ENCODE peak calls at places on chromosome 6, in eight cellular contexts. One of them, this sample, is unnamed.

GRCh38 chr6:90127589-90127988 is 169.1 kb downstream of the BACH2 start:
- DNase-seq in A549: no peak
- DNase-seq in WTC11: no peak
- DNase-seq in CD8-positive, alpha-beta T cell: no peak
- DNase-seq in NB4: no peak
- DNase-seq in stomach: no peak
- DNase-seq in brain microvascular endothelial cell: no peak
- DNase-seq in pancreas: no peak
- DNase-seq in this sample: no peak

GRCh38 chr6:135921176-135921575 is 69.7 kb downstream of the PDE7B start:
- DNase-seq in CD8-positive, alpha-beta T cell: no peak
- DNase-seq in WTC11: no peak
- DNase-seq in stomach: no peak
- DNase-seq in brain microvascular endothelial cell: no peak
- DNase-seq in pancreas: no peak
- DNase-seq in A549: no peak
- DNase-seq in NB4: no peak
- DNase-seq in this sample: no peak

GRCh38 chr6:3328145-3328544 is 69.4 kb downstream of the PSMG4 start:
- DNase-seq in A549: peak; percentile 13
- DNase-seq in NB4: no peak
- DNase-seq in stomach: no peak
- DNase-seq in WTC11: no peak
- DNase-seq in CD8-positive, alpha-beta T cell: no peak
- DNase-seq in brain microvascular endothelial cell: peak; percentile 90
- DNase-seq in pancreas: no peak
- DNase-seq in this sample: no peak

GRCh38 chr6:45486739-45487138 is 109.0 kb upstream of the SUPT3H start:
- DNase-seq in NB4: peak; percentile 44
- DNase-seq in A549: no peak
- DNase-seq in brain microvascular endothelial cell: no peak
- DNase-seq in pancreas: no peak
- DNase-seq in WTC11: no peak
- DNase-seq in stomach: no peak
- DNase-seq in CD8-positive, alpha-beta T cell: no peak
- DNase-seq in this sample: no peak

GRCh38 chr6:593907-594212 is 63.0 kb downstream of the HUS1B start:
- DNase-seq in A549: no peak
- DNase-seq in stomach: no peak
- DNase-seq in CD8-positive, alpha-beta T cell: no peak
- DNase-seq in NB4: no peak
- DNase-seq in pancreas: no peak
- DNase-seq in WTC11: peak; percentile 34
- DNase-seq in brain microvascular endothelial cell: no peak
- DNase-seq in this sample: no peak

GRCh38 chr6:31791324-31792089 is 4.0 kb downstream of the VARS1 start:
- DNase-seq in stomach: peak; percentile 44
- DNase-seq in NB4: peak; percentile 72
- DNase-seq in brain microvascular endothelial cell: peak; percentile 45
- DNase-seq in CD8-positive, alpha-beta T cell: no peak
- DNase-seq in pancreas: no peak
- DNase-seq in A549: peak; percentile 77
- DNase-seq in WTC11: peak; percentile 83
- DNase-seq in this sample: peak; percentile 57

GRCh38 chr6:116662186-116662585 is 6.4 kb downstream of the ZUP1 start:
- DNase-seq in brain microvascular endothelial cell: no peak
- DNase-seq in pancreas: no peak
- DNase-seq in WTC11: no peak
- DNase-seq in stomach: no peak
- DNase-seq in NB4: no peak
- DNase-seq in CD8-positive, alpha-beta T cell: no peak
- DNase-seq in A549: no peak
- DNase-seq in this sample: no peak

GRCh38 chr6:131532476-131533108 is 40.4 kb upstream of the ARG1 start:
- DNase-seq in A549: no peak
- DNase-seq in stomach: no peak
- DNase-seq in WTC11: no peak
- DNase-seq in NB4: no peak
- DNase-seq in brain microvascular endothelial cell: no peak
- DNase-seq in CD8-positive, alpha-beta T cell: no peak
- DNase-seq in pancreas: no peak
- DNase-seq in this sample: no peak

GRCh38 chr6:43803055-43803782 is 33.2 kb downstream of the VEGFA start:
- DNase-seq in brain microvascular endothelial cell: no peak
- DNase-seq in A549: no peak
- DNase-seq in stomach: no peak
- DNase-seq in CD8-positive, alpha-beta T cell: no peak
- DNase-seq in NB4: peak; percentile 57
- DNase-seq in WTC11: no peak
- DNase-seq in pancreas: no peak
- DNase-seq in this sample: no peak

GRCh38 chr6:161232001-161232400 is 41.9 kb downstream of the AGPAT4 start:
- DNase-seq in pancreas: no peak
- DNase-seq in CD8-positive, alpha-beta T cell: no peak
- DNase-seq in brain microvascular endothelial cell: no peak
- DNase-seq in WTC11: no peak
- DNase-seq in stomach: no peak
- DNase-seq in A549: no peak
- DNase-seq in NB4: no peak
- DNase-seq in this sample: no peak

GRCh38 chr6:150196942-150197745 is 54.3 kb downstream of the PPP1R14C start:
- DNase-seq in brain microvascular endothelial cell: no peak
- DNase-seq in A549: no peak
- DNase-seq in pancreas: no peak
- DNase-seq in NB4: no peak
- DNase-seq in CD8-positive, alpha-beta T cell: no peak
- DNase-seq in WTC11: no peak
- DNase-seq in stomach: no peak
- DNase-seq in this sample: no peak

GRCh38 chr6:96015791-96016776 is at the start of gene FUT9:
- DNase-seq in brain microvascular endothelial cell: no peak
- DNase-seq in stomach: peak; percentile 78
- DNase-seq in pancreas: peak; percentile 72
- DNase-seq in A549: no peak
- DNase-seq in CD8-positive, alpha-beta T cell: no peak
- DNase-seq in WTC11: peak; percentile 85
- DNase-seq in NB4: no peak
- DNase-seq in this sample: no peak

GRCh38 chr6:571892-572291 is 85.0 kb downstream of the HUS1B start:
- DNase-seq in pancreas: no peak
- DNase-seq in CD8-positive, alpha-beta T cell: no peak
- DNase-seq in NB4: no peak
- DNase-seq in brain microvascular endothelial cell: no peak
- DNase-seq in A549: no peak
- DNase-seq in stomach: no peak
- DNase-seq in WTC11: no peak
- DNase-seq in this sample: no peak

GRCh38 chr6:49988900-49989299 is 19.5 kb upstream of the DEFB113 start:
- DNase-seq in A549: no peak
- DNase-seq in WTC11: peak; percentile 13
- DNase-seq in brain microvascular endothelial cell: no peak
- DNase-seq in CD8-positive, alpha-beta T cell: no peak
- DNase-seq in stomach: no peak
- DNase-seq in NB4: no peak
- DNase-seq in pancreas: no peak
- DNase-seq in this sample: no peak

GRCh38 chr6:88545991-88546390 is 379.8 kb upstream of the CNR1 start:
- DNase-seq in NB4: no peak
- DNase-seq in WTC11: no peak
- DNase-seq in CD8-positive, alpha-beta T cell: no peak
- DNase-seq in pancreas: no peak
- DNase-seq in stomach: no peak
- DNase-seq in brain microvascular endothelial cell: no peak
- DNase-seq in A549: no peak
- DNase-seq in this sample: no peak

GRCh38 chr6:148309301-148309700 is 33.3 kb upstream of the SASH1 start:
- DNase-seq in brain microvascular endothelial cell: no peak
- DNase-seq in A549: no peak
- DNase-seq in stomach: no peak
- DNase-seq in WTC11: no peak
- DNase-seq in pancreas: no peak
- DNase-seq in CD8-positive, alpha-beta T cell: no peak
- DNase-seq in NB4: no peak
- DNase-seq in this sample: no peak

GRCh38 chr6:10725046-10725445 is 2.2 kb downstream of the TMEM14C start:
- DNase-seq in brain microvascular endothelial cell: no peak
- DNase-seq in NB4: no peak
- DNase-seq in A549: no peak
- DNase-seq in CD8-positive, alpha-beta T cell: no peak
- DNase-seq in pancreas: no peak
- DNase-seq in stomach: no peak
- DNase-seq in WTC11: no peak
- DNase-seq in this sample: no peak

GRCh38 chr6:85482206-85483040 is 32.5 kb downstream of the NT5E start:
- DNase-seq in NB4: no peak
- DNase-seq in CD8-positive, alpha-beta T cell: no peak
- DNase-seq in WTC11: no peak
- DNase-seq in A549: no peak
- DNase-seq in stomach: no peak
- DNase-seq in pancreas: no peak
- DNase-seq in brain microvascular endothelial cell: no peak
- DNase-seq in this sample: no peak

GRCh38 chr6:165883851-165884640 is 221.0 kb upstream of the PDE10A start:
- DNase-seq in stomach: no peak
- DNase-seq in NB4: no peak
- DNase-seq in WTC11: no peak
- DNase-seq in A549: no peak
- DNase-seq in CD8-positive, alpha-beta T cell: no peak
- DNase-seq in brain microvascular endothelial cell: peak; percentile 57
- DNase-seq in pancreas: no peak
- DNase-seq in this sample: no peak

GRCh38 chr6:143949962-143950361 is 58.1 kb downstream of the PLAGL1 start:
- DNase-seq in NB4: no peak
- DNase-seq in CD8-positive, alpha-beta T cell: no peak
- DNase-seq in pancreas: no peak
- DNase-seq in stomach: no peak
- DNase-seq in WTC11: no peak
- DNase-seq in brain microvascular endothelial cell: no peak
- DNase-seq in A549: no peak
- DNase-seq in this sample: no peak

GRCh38 chr6:119195848-119196247 is 117.4 kb upstream of the FAM184A start:
- DNase-seq in WTC11: no peak
- DNase-seq in brain microvascular endothelial cell: no peak
- DNase-seq in A549: no peak
- DNase-seq in NB4: no peak
- DNase-seq in stomach: no peak
- DNase-seq in pancreas: no peak
- DNase-seq in CD8-positive, alpha-beta T cell: no peak
- DNase-seq in this sample: no peak

GRCh38 chr6:163876391-163876790 is 461.9 kb downstream of the QKI start:
- DNase-seq in pancreas: no peak
- DNase-seq in A549: no peak
- DNase-seq in stomach: no peak
- DNase-seq in NB4: no peak
- DNase-seq in WTC11: no peak
- DNase-seq in brain microvascular endothelial cell: no peak
- DNase-seq in CD8-positive, alpha-beta T cell: no peak
- DNase-seq in this sample: no peak

GRCh38 chr6:85300581-85300980 is 149.3 kb upstream of the NT5E start:
- DNase-seq in A549: no peak
- DNase-seq in CD8-positive, alpha-beta T cell: no peak
- DNase-seq in stomach: no peak
- DNase-seq in pancreas: no peak
- DNase-seq in NB4: no peak
- DNase-seq in brain microvascular endothelial cell: no peak
- DNase-seq in WTC11: no peak
- DNase-seq in this sample: no peak

GRCh38 chr6:26198626-26199056 is 111.4 kb downstream of the HFE start:
- DNase-seq in stomach: no peak
- DNase-seq in NB4: no peak
- DNase-seq in WTC11: no peak
- DNase-seq in A549: no peak
- DNase-seq in brain microvascular endothelial cell: no peak
- DNase-seq in pancreas: no peak
- DNase-seq in CD8-positive, alpha-beta T cell: no peak
- DNase-seq in this sample: no peak

GRCh38 chr6:30926644-30927043 is 5.3 kb downstream of the SFTA2 start:
- DNase-seq in brain microvascular endothelial cell: no peak
- DNase-seq in CD8-positive, alpha-beta T cell: no peak
- DNase-seq in NB4: no peak
- DNase-seq in WTC11: no peak
- DNase-seq in pancreas: no peak
- DNase-seq in stomach: peak; percentile 76
- DNase-seq in A549: no peak
- DNase-seq in this sample: no peak

GRCh38 chr6:169720207-169720855 is 4.0 kb downstream of the PHF10 start:
- DNase-seq in brain microvascular endothelial cell: no peak
- DNase-seq in stomach: no peak
- DNase-seq in CD8-positive, alpha-beta T cell: no peak
- DNase-seq in NB4: no peak
- DNase-seq in A549: no peak
- DNase-seq in WTC11: no peak
- DNase-seq in pancreas: no peak
- DNase-seq in this sample: no peak
- TF ChIP-seq CTCF in brain microvascular endothelial cell: peak; percentile 8
- TF ChIP-seq CTCF in stomach: no peak
- TF ChIP-seq CTCF in CD8-positive, alpha-beta T cell: peak; percentile 26
- TF ChIP-seq CTCF in NB4: peak; percentile 14
- TF ChIP-seq CTCF in A549: no peak
- TF ChIP-seq CTCF in WTC11: no peak
- TF ChIP-seq CTCF in pancreas: no peak
- TF ChIP-seq CTCF in this sample: no peak

DNA sequence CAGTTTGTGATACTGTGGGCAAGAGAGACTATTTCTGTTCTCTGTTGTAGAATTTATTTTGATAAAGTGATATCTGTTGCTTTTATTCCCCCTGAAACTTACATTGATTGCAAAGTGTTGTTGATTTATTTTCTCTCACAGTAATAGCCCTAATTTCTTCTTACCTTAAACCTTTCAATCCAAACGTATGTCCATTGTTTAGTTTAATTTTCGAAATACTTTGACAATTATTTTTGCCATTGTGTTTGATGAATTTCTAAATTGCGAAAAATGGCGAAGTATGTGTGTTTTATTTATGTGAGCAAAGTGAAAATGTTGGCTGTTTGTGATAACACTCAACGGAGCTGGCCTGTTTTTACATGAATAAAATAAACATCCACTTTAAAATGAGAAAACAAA is 381 bp upstream of the ZSCAN26 start:
- DNase-seq in brain microvascular endothelial cell: no peak
- DNase-seq in stomach: no peak
- DNase-seq in pancreas: no peak
- DNase-seq in A549: no peak
- DNase-seq in CD8-positive, alpha-beta T cell: no peak
- DNase-seq in NB4: no peak
- DNase-seq in WTC11: no peak
- DNase-seq in this sample: no peak
- TF ChIP-seq CTCF in brain microvascular endothelial cell: no peak
- TF ChIP-seq CTCF in stomach: no peak
- TF ChIP-seq CTCF in pancreas: no peak
- TF ChIP-seq CTCF in A549: no peak
- TF ChIP-seq CTCF in CD8-positive, alpha-beta T cell: no peak
- TF ChIP-seq CTCF in NB4: no peak
- TF ChIP-seq CTCF in WTC11: no peak
- TF ChIP-seq CTCF in this sample: no peak

GRCh38 chr6:77926198-77926752 is 273.4 kb downstream of the MEI4 start:
- DNase-seq in WTC11: no peak
- DNase-seq in stomach: no peak
- DNase-seq in NB4: peak; percentile 5
- DNase-seq in pancreas: no peak
- DNase-seq in CD8-positive, alpha-beta T cell: no peak
- DNase-seq in A549: no peak
- DNase-seq in brain microvascular endothelial cell: peak; percentile 5
- DNase-seq in this sample: no peak
- TF ChIP-seq CTCF in WTC11: no peak
- TF ChIP-seq CTCF in stomach: peak; percentile 39
- TF ChIP-seq CTCF in NB4: peak; percentile 15
- TF ChIP-seq CTCF in pancreas: no peak
- TF ChIP-seq CTCF in CD8-positive, alpha-beta T cell: no peak
- TF ChIP-seq CTCF in A549: no peak
- TF ChIP-seq CTCF in brain microvascular endothelial cell: peak; percentile 34
- TF ChIP-seq CTCF in this sample: no peak

GRCh38 chr6:75424610-75425548 is 68.7 kb downstream of the FILIP1 start:
- DNase-seq in A549: no peak
- DNase-seq in WTC11: no peak
- DNase-seq in pancreas: no peak
- DNase-seq in NB4: no peak
- DNase-seq in CD8-positive, alpha-beta T cell: no peak
- DNase-seq in brain microvascular endothelial cell: no peak
- DNase-seq in stomach: no peak
- DNase-seq in this sample: no peak
- TF ChIP-seq CTCF in A549: no peak
- TF ChIP-seq CTCF in WTC11: no peak
- TF ChIP-seq CTCF in pancreas: no peak
- TF ChIP-seq CTCF in NB4: no peak
- TF ChIP-seq CTCF in CD8-positive, alpha-beta T cell: no peak
- TF ChIP-seq CTCF in brain microvascular endothelial cell: no peak
- TF ChIP-seq CTCF in stomach: no peak
- TF ChIP-seq CTCF in this sample: no peak